ENCODE peak calls at places on chromosome 6, in six cellular contexts. L, I, B, Z, S and X are unnamed samples.
A peak's percentile ranks its signal among the peaks of the same experiment; 100 is the strongest.

GRCh38 chr6:8644306-8644705 is 209.0 kb upstream of the SLC35B3 start:
- DNase-seq in I (no peak), L (no peak), B (no peak), S (no peak), Z (no peak), X (no peak)

GRCh38 chr6:117512056-117512828 is 29.8 kb downstream of the DCBLD1 start:
- DNase-seq in L (no peak), Z (no peak), B (no peak), I (peak; percentile 34), S (no peak), X (no peak)

GRCh38 chr6:135195522-135195921 is 14.4 kb downstream of the MYB start:
- DNase-seq in Z (no peak), I (no peak), B (no peak), L (no peak), S (no peak), X (no peak)

GRCh38 chr6:1906625-1907024 is 296.9 kb downstream of the FOXC1 start:
- DNase-seq in L (no peak), S (no peak), I (no peak), Z (no peak), B (no peak), X (no peak)

GRCh38 chr6:170057961-170058877 is 232.7 kb downstream of the DLL1 start:
- DNase-seq in L (no peak), B (no peak), Z (peak; percentile 6), S (no peak), I (no peak), X (peak; percentile 42)

GRCh38 chr6:158068893-158069799 is 87.5 kb downstream of the SYNJ2 start:
- DNase-seq in Z (peak; percentile 84), L (peak; percentile 68), B (no peak), I (peak; percentile 55), S (peak; percentile 79), X (no peak)

GRCh38 chr6:8064638-8065518 is 689 bp upstream of the BLOC1S5 start:
- DNase-seq in L (no peak), S (no peak), Z (no peak), B (no peak), I (no peak), X (no peak)

GRCh38 chr6:16496982-16497823 is 258.8 kb downstream of the GMPR start:
- DNase-seq in B (no peak), S (no peak), L (no peak), Z (no peak), I (no peak), X (no peak)

GRCh38 chr6:129105035-129105434 is 222.1 kb downstream of the LAMA2 start:
- DNase-seq in S (no peak), I (no peak), L (no peak), Z (no peak), B (no peak), X (no peak)

GRCh38 chr6:13216236-13216933 is 112.0 kb downstream of the TBC1D7 start:
- DNase-seq in L (no peak), S (no peak), B (no peak), I (no peak), Z (no peak), X (no peak)

GRCh38 chr6:87617405-87617804 is 27.5 kb downstream of the ORC3 start:
- DNase-seq in S (no peak), L (peak; percentile 58), B (no peak), I (no peak), Z (no peak), X (no peak)

GRCh38 chr6:35494161-35494563 is 2.7 kb downstream of the TEAD3 start:
- DNase-seq in I (no peak), S (no peak), Z (no peak), L (no peak), B (no peak), X (no peak)

GRCh38 chr6:47413752-47414516 is 63.7 kb upstream of the CD2AP start:
- DNase-seq in I (peak; percentile 73), S (peak; percentile 51), L (peak; percentile 27), Z (no peak), B (no peak), X (no peak)

GRCh38 chr6:8539446-8539845 is 104.1 kb upstream of the SLC35B3 start:
- DNase-seq in B (no peak), L (no peak), Z (no peak), I (peak; percentile 3), S (no peak), X (no peak)

GRCh38 chr6:92684386-92684785 is 735.0 kb downstream of the EPHA7 start:
- DNase-seq in L (no peak), B (no peak), Z (no peak), I (no peak), S (no peak), X (no peak)

GRCh38 chr6:168326294-168327261 is 7.0 kb upstream of the DACT2 start:
- DNase-seq in I (peak; percentile 16), L (no peak), S (no peak), B (no peak), Z (no peak), X (no peak)

GRCh38 chr6:142377112-142377848 is 75.5 kb downstream of the ADGRG6 start:
- DNase-seq in Z (no peak), B (peak; percentile 73), L (no peak), S (peak; percentile 63), I (peak; percentile 90), X (no peak)

GRCh38 chr6:88722691-88723090 is 240.7 kb downstream of the RNGTT start:
- DNase-seq in L (no peak), B (no peak), S (no peak), I (no peak), Z (no peak), X (no peak)

DNA sequence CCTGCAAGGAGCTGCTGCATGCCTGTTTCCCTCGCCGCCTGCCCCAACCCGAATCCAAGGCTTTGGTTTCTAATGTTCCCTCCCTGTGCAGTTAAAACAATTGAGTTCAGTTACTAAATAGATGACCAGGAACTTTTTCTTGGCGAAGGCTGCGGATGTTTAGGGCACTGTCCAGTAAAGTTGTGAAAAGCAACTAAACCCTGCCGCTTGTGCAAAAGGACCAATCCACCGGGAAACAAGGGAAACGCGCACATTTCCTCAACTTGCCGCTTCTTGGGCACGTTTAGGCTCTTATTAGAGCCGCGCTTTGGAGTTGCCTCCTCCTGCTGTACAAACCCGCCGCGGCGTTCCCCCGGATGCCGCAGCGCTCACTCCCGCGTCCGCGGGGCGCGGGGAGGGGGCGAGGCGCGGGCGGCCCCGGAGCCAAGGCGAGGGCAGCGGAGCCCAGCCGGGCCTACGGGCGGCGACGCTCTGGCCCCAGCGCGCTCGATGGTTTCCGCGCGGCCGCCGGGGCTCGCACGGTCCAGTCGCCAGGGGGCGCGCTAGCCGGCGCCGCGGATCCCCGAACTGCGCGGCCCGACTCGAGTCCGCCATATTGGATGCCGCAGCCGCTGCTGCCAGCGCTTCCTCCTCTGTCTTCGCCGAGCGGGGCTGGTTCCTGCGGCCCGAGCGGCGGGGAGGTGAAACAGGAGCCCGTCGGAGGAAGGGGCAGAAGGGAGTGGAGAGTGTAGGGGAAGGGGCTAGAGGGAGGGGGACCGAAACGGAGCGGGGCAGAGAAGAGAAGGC is at the start of gene SCAF8:
- DNase-seq in Z (peak; percentile 85), I (peak; percentile 76), B (peak; percentile 89), S (peak; percentile 67), L (peak; percentile 76), X (peak; percentile 73)
- TF ChIP-seq POLR2A in Z (peak; percentile 55), I (peak; percentile 61), B (peak; percentile 28), S (peak; percentile 39), L (peak; percentile 31), X (peak; percentile 33)

GRCh38 chr6:33206027-33206863 is 1.8 kb downstream of the HSD17B8 start:
- DNase-seq in Z (no peak), B (no peak), L (no peak), I (no peak), S (no peak), X (no peak)

GRCh38 chr6:33209856-33210255 is 1.6 kb downstream of the RING1 start:
- DNase-seq in B (no peak), I (no peak), Z (no peak), L (no peak), S (no peak), X (no peak)

GRCh38 chr6:33207569-33208088 is 671 bp upstream of the RING1 start:
- DNase-seq in I (peak; percentile 25), S (no peak), Z (peak; percentile 65), L (peak; percentile 67), B (no peak), X (no peak)

GRCh38 chr6:33206864-33207568 is 1.3 kb upstream of the RING1 start:
- DNase-seq in Z (no peak), S (no peak), L (no peak), B (no peak), I (no peak), X (no peak)

GRCh38 chr6:33208089-33208967 is at the start of gene RING1:
- DNase-seq in Z (peak; percentile 91), B (peak; percentile 90), S (peak; percentile 83), L (peak; percentile 83), I (peak; percentile 57), X (peak; percentile 91)
- TF ChIP-seq POLR2A in Z (peak; percentile 97), B (peak; percentile 92), S (peak; percentile 99), L (peak; percentile 89), I (peak; percentile 75), X (peak; percentile 94)

GRCh38 chr6:52519618-52520017 is 57.2 kb downstream of the TRAM2 start:
- DNase-seq in S (no peak), I (no peak), B (no peak), L (no peak), Z (no peak), X (no peak)
- TF ChIP-seq POLR2A in S (no peak), I (no peak), B (no peak), L (no peak), Z (no peak), X (no peak)

GRCh38 chr6:30724906-30725667 is 4.9 kb downstream of the TUBB start:
- DNase-seq in L (no peak), S (no peak), B (no peak), Z (no peak), I (no peak), X (no peak)
- TF ChIP-seq POLR2A in L (no peak), S (no peak), B (no peak), Z (no peak), I (no peak), X (no peak)

GRCh38 chr6:26225848-26226590 is 138.8 kb downstream of the HFE start:
- DNase-seq in S (no peak), L (no peak), I (no peak), B (no peak), Z (no peak), X (no peak)
- TF ChIP-seq POLR2A in S (no peak), L (no peak), I (no peak), B (no peak), Z (no peak), X (no peak)

DNA sequence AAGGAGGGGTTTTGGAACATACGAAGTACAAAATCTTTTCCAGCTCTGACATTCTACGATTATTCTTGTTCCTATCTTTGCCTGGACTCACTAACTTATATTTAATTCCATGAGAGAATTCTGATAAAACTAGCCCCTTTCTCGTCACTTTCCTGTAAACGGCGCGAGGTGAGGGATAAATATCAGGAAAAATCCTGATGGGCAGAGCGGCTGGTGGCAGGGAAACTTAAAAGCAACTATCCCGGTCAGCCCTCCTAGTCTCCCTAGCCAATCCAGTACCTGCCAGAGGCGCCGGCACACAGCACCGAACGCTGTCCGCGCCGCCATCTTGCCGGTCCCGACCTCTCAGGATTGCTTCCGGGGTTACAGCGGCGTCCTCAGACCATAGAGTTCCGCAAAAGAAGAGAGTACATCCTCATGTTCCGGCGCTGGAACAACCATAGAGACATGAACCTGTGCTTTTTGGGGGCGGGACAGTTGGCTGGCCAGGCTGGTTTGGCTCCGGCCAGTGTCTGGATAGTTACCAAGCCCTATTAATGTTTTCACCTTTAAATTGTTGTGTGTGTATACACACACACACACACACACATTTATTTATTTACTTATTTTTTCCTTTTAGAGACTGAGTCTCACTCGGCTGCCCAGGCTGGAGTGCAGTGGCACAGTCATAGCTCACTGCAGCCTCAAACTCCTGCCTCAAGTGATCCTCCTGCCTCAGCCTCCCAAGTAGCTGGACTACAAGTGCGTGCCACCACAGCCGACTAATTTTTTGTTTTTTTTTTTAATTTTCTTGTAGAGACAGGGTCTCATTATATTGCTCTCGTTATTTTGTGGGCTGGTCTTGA is at the start of gene MRPS10:
- DNase-seq in Z (peak; percentile 93), S (peak; percentile 90), L (peak; percentile 95), I (peak; percentile 95), B (peak; percentile 92), X (peak; percentile 92)
- TF ChIP-seq POLR2A in Z (peak; percentile 83), S (peak; percentile 45), L (peak; percentile 74), I (peak; percentile 66), B (peak; percentile 82), X (peak; percentile 81)